ENCODE peak calls at places on chromosomes 2 and 18, in five cellular contexts. A is frontal cortex, P is IMR-90, G is memory B cell, C is smooth muscle cell of the brain vasculature. D is an unnamed sample.

GRCh38 chr2:216345846-216346245 is 26.4 kb downstream of the MARCHF4 start:
- DNase-seq in A (no peak), P (no peak), G (no peak), C (no peak), D (no peak)

GRCh38 chr2:164678750-164679149 is 57.5 kb upstream of the GRB14 start:
- DNase-seq in A (no peak), P (no peak), G (no peak), C (no peak), D (no peak)

GRCh38 chr2:12918138-12918840 is 201.6 kb downstream of the TRIB2 start:
- DNase-seq in A (no peak), P (peak; percentile 45), G (no peak), C (no peak), D (no peak)

GRCh38 chr2:119481501-119482455 is 42.5 kb downstream of the SCTR start:
- DNase-seq in A (no peak), P (no peak), G (peak; percentile 2), C (no peak), D (no peak)

GRCh38 chr2:25420820-25421237 is 79.1 kb upstream of the DNMT3A start:
- DNase-seq in A (no peak), P (no peak), G (no peak), C (no peak), D (no peak)

GRCh38 chr2:120348134-120349103 is 2.5 kb downstream of the INHBB start:
- DNase-seq in A (no peak), P (peak; percentile 11), G (no peak), C (no peak), D (no peak)

GRCh38 chr18:8088626-8089025 is 520.6 kb upstream of the RAB12 start:
- DNase-seq in A (no peak), P (no peak), G (no peak), C (no peak), D (no peak)

GRCh38 chr2:36539631-36540030 is 58.3 kb downstream of the FEZ2 start:
- DNase-seq in A (no peak), P (peak; percentile 78), G (no peak), C (no peak), D (no peak)

GRCh38 chr2:72138921-72139381 is 8.7 kb downstream of the CYP26B1 start:
- DNase-seq in A (no peak), P (no peak), G (no peak), C (no peak), D (no peak)

GRCh38 chr2:10271946-10272345 is 30.8 kb upstream of the HPCAL1 start:
- DNase-seq in A (no peak), P (no peak), G (no peak), C (no peak), D (no peak)

GRCh38 chr2:218892693-218893348 is 12.2 kb downstream of the WNT10A start:
- DNase-seq in A (peak; percentile 83), P (peak; percentile 45), G (peak; percentile 92), C (no peak), D (no peak)

GRCh38 chr2:33583194-33583938 is 15.7 kb downstream of the FAM98A start:
- DNase-seq in A (peak; percentile 35), P (peak; percentile 52), G (peak; percentile 30), C (peak; percentile 28), D (no peak)

GRCh38 chr2:44392338-44392943 is 30.7 kb downstream of the CAMKMT start:
- DNase-seq in A (no peak), P (peak; percentile 21), G (peak; percentile 44), C (peak; percentile 13), D (peak; percentile 12)

D was measured in glomerular endothelial cell.